ENCODE peak calls at places on chromosome 12, in ten cellular contexts. J is naive B cell; C is stimulated activated CD4-positive, alpha-beta T cell treated with anti-CD3 and anti-CD28 coated beads, Interleukin-4, amount 100 ng/mL, for 4 hours; L is activated gamma-delta T cell; D is G401; Z is NCI-H345; W is GM13976; Q is GM04503; V is M059J; K is NCI-H1092. O is an unnamed sample.

GRCh38 chr12:12181516-12181915 is 85.3 kb downstream of the LRP6 start:
- DNase-seq in K (no peak), Z (no peak), W (no peak), L (no peak), V (peak), J (no peak), C (no peak), Q (no peak), D (no peak), O (no peak)

GRCh38 chr12:42172811-42173210 is 28.1 kb upstream of the GXYLT1 start:
- DNase-seq in C (no peak), D (no peak), W (no peak), V (no peak), K (no peak), Q (no peak), L (no peak), J (no peak), Z (no peak), O (no peak)

GRCh38 chr12:3772380-3772779 is 19.5 kb upstream of the CRACR2A start:
- DNase-seq in J (no peak), K (no peak), Q (no peak), Z (no peak), C (no peak), D (no peak), L (no peak), V (no peak), W (no peak), O (no peak)

GRCh38 chr12:91902860-91903683 is 242.6 kb downstream of the BTG1 start:
- DNase-seq in C (no peak), Z (no peak), V (peak), D (no peak), W (no peak), Q (peak), L (no peak), K (no peak), J (no peak), O (no peak)

GRCh38 chr12:52441320-52441911 is 7.2 kb upstream of the KRT75 start:
- DNase-seq in V (peak), J (no peak), D (peak), W (no peak), L (no peak), C (no peak), Q (no peak), K (no peak), Z (no peak), O (no peak)

GRCh38 chr12:47346251-47347019 is 266.7 kb upstream of the AMIGO2 start:
- DNase-seq in K (no peak), V (no peak), J (no peak), Q (no peak), C (no peak), L (no peak), W (no peak), Z (no peak), D (no peak), O (no peak)

GRCh38 chr12:55036326-55036725 is 16.6 kb downstream of the NEUROD4 start:
- DNase-seq in C (no peak), D (no peak), Z (no peak), L (no peak), W (no peak), Q (no peak), K (no peak), J (peak), V (no peak), O (no peak)

GRCh38 chr12:131282292-131283080 is 328.8 kb downstream of the ADGRD1 start:
- DNase-seq in Q (no peak), C (no peak), Z (no peak), W (no peak), V (no peak), D (no peak), L (no peak), K (no peak), J (no peak), O (no peak)

GRCh38 chr12:48022676-48023385 is 18.6 kb upstream of the COL2A1 start:
- DNase-seq in D (no peak), V (no peak), J (no peak), Q (no peak), L (no peak), Z (no peak), K (no peak), W (no peak), C (no peak), O (no peak)

GRCh38 chr12:42666671-42667243 is 77.2 kb upstream of the PRICKLE1 start:
- DNase-seq in W (no peak), D (no peak), K (no peak), Q (no peak), Z (no peak), J (no peak), L (no peak), V (no peak), C (no peak), O (no peak)

GRCh38 chr12:123972448-123973401 is at the start of the genes CCDC92 and ZNF664:
- DNase-seq in K (peak), V (peak), Q (peak), C (peak), D (peak), L (peak), Z (peak), W (peak), J (peak), O (peak)

GRCh38 chr12:131922772-131923171 is 6.3 kb upstream of the PUS1 start:
- DNase-seq in W (no peak), J (no peak), Q (no peak), L (no peak), V (no peak), C (no peak), K (no peak), D (no peak), Z (no peak), O (no peak)

GRCh38 chr12:6292606-6293005 is 17.9 kb upstream of the PLEKHG6 start:
- DNase-seq in V (peak), Q (peak), D (no peak), C (no peak), W (no peak), Z (no peak), J (no peak), L (no peak), K (no peak), O (no peak)

GRCh38 chr12:53378705-53379388 is 1.1 kb upstream of the SP1 start:
- DNase-seq in D (no peak), Q (no peak), W (no peak), L (no peak), Z (peak), C (no peak), V (peak), K (peak), J (no peak), O (no peak)

GRCh38 chr12:85803231-85803630 is 33.0 kb downstream of the RASSF9 start:
- DNase-seq in L (no peak), V (no peak), Q (no peak), K (no peak), J (no peak), W (no peak), C (no peak), Z (no peak), D (no peak), O (no peak)

GRCh38 chr12:101826766-101827368 is 3.9 kb downstream of the GNPTAB start:
- DNase-seq in Z (no peak), C (no peak), Q (no peak), W (no peak), D (no peak), L (no peak), V (no peak), K (no peak), J (no peak), O (no peak)

GRCh38 chr12:57898308-57898970 is 42.9 kb upstream of the ATP23 start:
- DNase-seq in C (no peak), Z (no peak), V (no peak), Q (no peak), K (no peak), W (no peak), L (no peak), J (peak), D (no peak), O (no peak)

GRCh38 chr12:32264995-32265394 is 134.4 kb upstream of the FGD4 start:
- DNase-seq in W (no peak), L (no peak), Q (no peak), K (no peak), J (peak), Z (no peak), D (no peak), C (no peak), V (no peak), O (no peak)

GRCh38 chr12:115726691-115727090 is 550.8 kb downstream of the MED13L start:
- DNase-seq in Q (no peak), J (no peak), V (no peak), K (no peak), L (no peak), Z (no peak), C (no peak), W (no peak), D (no peak), O (no peak)

GRCh38 chr12:127810026-127810425 is 456.9 kb upstream of the TMEM132C start:
- DNase-seq in W (no peak), D (no peak), Z (no peak), C (no peak), J (no peak), K (no peak), V (peak), L (no peak), Q (peak), O (no peak)

GRCh38 chr12:27178251-27178650 is 65.8 kb upstream of the STK38L start:
- DNase-seq in W (no peak), L (no peak), D (no peak), K (no peak), C (no peak), V (no peak), J (no peak), Q (no peak), Z (no peak), O (no peak)

GRCh38 chr12:77847060-77847541 is 16.4 kb downstream of the NAV3 start:
- DNase-seq in C (no peak), L (no peak), D (no peak), J (no peak), K (no peak), W (peak), V (peak), Z (no peak), Q (no peak), O (no peak)

GRCh38 chr12:46342562-46343033 is 30.0 kb downstream of the SLC38A2 start:
- DNase-seq in V (peak), L (no peak), D (no peak), Q (no peak), W (no peak), C (peak), Z (no peak), J (peak), K (peak), O (no peak)

GRCh38 chr12:91139264-91139663 is 28.0 kb upstream of the LUM start:
- DNase-seq in W (no peak), K (no peak), D (no peak), Q (no peak), L (no peak), J (no peak), Z (no peak), V (no peak), C (no peak), O (no peak)

GRCh38 chr12:124497658-124498057 is 69.8 kb downstream of the NCOR2 start:
- DNase-seq in J (no peak), W (no peak), Q (peak), Z (no peak), V (no peak), L (no peak), K (no peak), D (peak), C (no peak), O (peak)

GRCh38 chr12:43761535-43761934 is 2.8 kb downstream of the IRAK4 start:
- DNase-seq in Z (no peak), L (no peak), Q (no peak), C (no peak), K (no peak), V (no peak), J (no peak), D (no peak), W (no peak), O (no peak)

GRCh38 chr12:49232940-49233841 is 31.7 kb upstream of the TUBA1C start:
- DNase-seq in C (no peak), J (no peak), W (no peak), K (peak), Q (no peak), D (peak), L (no peak), V (peak), Z (peak), O (peak)

GRCh38 chr12:123097521-123098084 is 53.3 kb downstream of the PITPNM2 start:
- DNase-seq in L (no peak), V (no peak), J (no peak), D (peak), C (no peak), K (no peak), Z (no peak), Q (no peak), W (no peak), O (peak)

GRCh38 chr12:99649551-99649950 is 2.0 kb downstream of the GARIN6 start:
- DNase-seq in L (no peak), C (no peak), K (no peak), V (no peak), J (no peak), Q (no peak), W (no peak), Z (no peak), D (no peak), O (no peak)

GRCh38 chr12:70354777-70355176 is 11.3 kb upstream of the KCNMB4 start:
- DNase-seq in D (no peak), C (no peak), W (no peak), J (no peak), K (no peak), Z (no peak), V (no peak), Q (no peak), L (no peak), O (no peak)

GRCh38 chr12:127355061-127355820 is 911.7 kb upstream of the TMEM132C start:
- DNase-seq in V (peak), L (no peak), J (no peak), K (no peak), C (no peak), Z (no peak), Q (peak), W (no peak), D (no peak), O (no peak)

GRCh38 chr12:113853491-113853890 is 112.6 kb downstream of the RBM19 start:
- DNase-seq in Q (no peak), Z (no peak), J (no peak), K (no peak), L (no peak), V (no peak), C (no peak), D (peak), W (no peak), O (no peak)

GRCh38 chr12:81284137-81284536 is 206.3 kb downstream of the ACSS3 start:
- DNase-seq in K (no peak), W (no peak), Q (no peak), V (peak), C (no peak), D (no peak), L (no peak), J (no peak), Z (no peak), O (no peak)

GRCh38 chr12:98530068-98530467 is 14.7 kb downstream of the TMPO start:
- DNase-seq in D (no peak), W (no peak), V (no peak), J (no peak), K (no peak), Z (no peak), L (no peak), C (no peak), Q (no peak), O (no peak)

GRCh38 chr12:49585477-49586445 is 17.8 kb upstream of the MCRS1 start:
- DNase-seq in Z (no peak), L (no peak), D (no peak), C (no peak), W (no peak), V (no peak), K (no peak), J (no peak), Q (no peak), O (no peak)

GRCh38 chr12:46763230-46763629 is 62.6 kb downstream of the SLC38A4 start:
- DNase-seq in Q (no peak), J (no peak), Z (no peak), C (no peak), D (no peak), W (no peak), V (no peak), L (no peak), K (no peak), O (no peak)

GRCh38 chr12:9388379-9388778 is 180.2 kb upstream of the PZP start:
- DNase-seq in K (no peak), D (no peak), Q (no peak), L (no peak), W (no peak), Z (no peak), V (no peak), J (no peak), C (no peak), O (no peak)

GRCh38 chr12:122951406-122951805 is 14.9 kb downstream of the ABCB9 start:
- DNase-seq in J (no peak), C (no peak), Q (no peak), V (peak), K (no peak), L (no peak), Z (no peak), D (no peak), W (no peak), O (no peak)

GRCh38 chr12:67271976-67272375 is 2.8 kb downstream of the CAND1 start:
- DNase-seq in V (no peak), L (no peak), J (no peak), D (no peak), C (no peak), W (no peak), Q (peak), K (no peak), Z (no peak), O (no peak)

O was measured in Right ventricle myocardium superior.